ENCODE peak calls at places on chromosomes 1 and 21, in five cellular contexts. F, M, N, Y and D are unnamed samples. For H3K4me1, the result is how much of the 10 kb centered on the place peaks cover.

GRCh38 chr21:45580576-45581321 is 38.5 kb upstream of the SLC19A1 start:
- DNase-seq in N (no peak), F (no peak), Y (no peak), M (no peak), D (no peak)

GRCh38 chr1:90718411-90719320 is 1.6 kb upstream of the BARHL2 start:
- DNase-seq in M (no peak), F (no peak), Y (no peak), N (no peak), D (peak)

GRCh38 chr1:91335607-91336006 is 69.0 kb downstream of the HFM1 start:
- DNase-seq in F (no peak), N (no peak), Y (no peak), M (no peak), D (no peak)

GRCh38 chr21:45014747-45015468 is 59.5 kb upstream of the ADARB1 start:
- DNase-seq in Y (no peak), F (no peak), M (no peak), N (no peak), D (no peak)

GRCh38 chr1:156241311-156241811 is 623 bp upstream of the BGLAP start:
- DNase-seq in M (no peak), N (no peak), F (no peak), Y (no peak), D (no peak)

GRCh38 chr1:41533731-41534080 is 49.2 kb upstream of the EDN2 start:
- DNase-seq in M (no peak), N (no peak), F (no peak), Y (no peak), D (no peak)

GRCh38 chr1:178066904-178067531 is 26.9 kb upstream of the RASAL2 start:
- DNase-seq in N (no peak), Y (no peak), M (no peak), F (no peak), D (no peak)

GRCh38 chr1:87291107-87291506 is 37.6 kb upstream of the LMO4 start:
- DNase-seq in M (no peak), Y (no peak), N (no peak), F (no peak), D (no peak)

GRCh38 chr1:11562664-11563063 is 83.7 kb downstream of the DISP3 start:
- DNase-seq in F (no peak), N (no peak), M (no peak), Y (no peak), D (no peak)

GRCh38 chr1:5597991-5598823 is 394.0 kb downstream of the NPHP4 start:
- DNase-seq in F (peak), N (no peak), M (no peak), Y (peak), D (peak)

GRCh38 chr1:236815941-236816340 is 20.8 kb downstream of the MTR start:
- DNase-seq in Y (no peak), M (no peak), N (no peak), F (no peak), D (no peak)

GRCh38 chr1:245172026-245172425 is 17.2 kb downstream of the KIF26B start:
- DNase-seq in M (no peak), Y (no peak), F (no peak), N (no peak), D (no peak)

GRCh38 chr1:200029035-200029623 is 1.6 kb downstream of the NR5A2 start:
- DNase-seq in Y (no peak), M (no peak), N (peak), F (peak), D (no peak)

GRCh38 chr21:22711636-22712035 is 1713.4 kb downstream of the NCAM2 start:
- DNase-seq in F (no peak), Y (no peak), M (no peak), N (no peak), D (no peak)

GRCh38 chr21:45640888-45641479 is 2.5 kb upstream of the PCBP3 start:
- DNase-seq in N (peak), F (no peak), Y (no peak), M (no peak), D (peak)

GRCh38 chr21:38942617-38943245 is 137.0 kb downstream of the ETS2 start:
- DNase-seq in M (no peak), Y (no peak), F (no peak), N (no peak), D (no peak)

GRCh38 chr21:36913247-36914169 is 53.0 kb downstream of the HLCS start:
- DNase-seq in M (no peak), N (no peak), Y (no peak), F (no peak), D (no peak)

GRCh38 chr21:36908260-36908908 is 58.1 kb downstream of the HLCS start:
- DNase-seq in N (no peak), F (no peak), Y (no peak), M (no peak), D (no peak)

GRCh38 chr21:36909423-36909822 is 57.0 kb downstream of the HLCS start:
- DNase-seq in N (no peak), M (no peak), Y (no peak), F (no peak), D (no peak)

GRCh38 chr21:36909901-36910561 is 56.4 kb downstream of the HLCS start:
- DNase-seq in M (no peak), F (no peak), Y (no peak), N (no peak), D (no peak)

GRCh38 chr21:36910581-36911307 is 55.7 kb downstream of the HLCS start:
- DNase-seq in N (peak), F (no peak), Y (no peak), M (no peak), D (no peak)
- H3K27ac ChIP-seq in N (no peak), F (no peak), Y (no peak), M (no peak), D (no peak)

GRCh38 chr1:13803546-13804239 is 103.7 kb downstream of the PRDM2 start:
- DNase-seq in N (no peak), M (no peak), Y (no peak), F (no peak), D (no peak)

GRCh38 chr1:13799502-13800283 is 99.7 kb downstream of the PRDM2 start:
- DNase-seq in N (no peak), M (no peak), Y (no peak), F (no peak), D (no peak)

GRCh38 chr1:13801711-13802486 is 101.9 kb downstream of the PRDM2 start:
- DNase-seq in M (no peak), Y (no peak), N (no peak), F (peak), D (no peak)

GRCh38 chr1:13802782-13803545 is 103.0 kb downstream of the PRDM2 start:
- DNase-seq in M (no peak), Y (no peak), N (no peak), F (no peak), D (no peak)

DNA sequence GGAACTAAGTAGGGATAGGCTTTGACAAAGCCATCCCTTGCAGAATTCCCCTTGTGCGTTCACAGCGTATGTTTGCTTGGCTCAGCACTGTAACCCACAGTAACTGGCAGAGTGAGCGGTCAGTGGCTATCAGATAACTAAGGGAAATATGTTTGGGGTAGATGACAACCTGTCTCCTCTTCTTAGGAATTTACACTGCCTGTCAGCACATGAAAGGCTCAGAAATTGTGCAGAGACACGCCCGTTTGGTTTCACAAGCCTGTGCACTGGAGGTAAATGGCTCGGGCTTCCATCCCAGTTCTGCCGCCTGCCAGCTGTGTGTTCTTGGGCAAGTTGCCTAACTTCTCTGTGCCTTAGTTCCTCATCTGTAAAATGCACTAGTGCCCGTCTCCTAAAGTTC is 101.2 kb downstream of the PRDM2 start:
- DNase-seq in F (peak), M (no peak), Y (no peak), N (no peak), D (no peak)
- H3K4me1 ChIP-seq in F (under half), M (under half), Y (under half), N (under half), D (under half)

GRCh38 chr1:207581496-207582168 is 63.3 kb upstream of the CR1L start:
- DNase-seq in F (no peak), M (no peak), Y (no peak), N (no peak), D (no peak)

GRCh38 chr1:207579436-207579799 is 65.5 kb upstream of the CR1L start:
- DNase-seq in M (no peak), Y (no peak), F (peak), N (no peak), D (no peak)

GRCh38 chr1:207578796-207579435 is 66.0 kb upstream of the CR1L start:
- DNase-seq in F (no peak), M (no peak), Y (no peak), N (no peak), D (no peak)
- H3K27ac ChIP-seq in F (no peak), M (no peak), Y (no peak), N (no peak), D (no peak)

GRCh38 chr1:31576201-31576669 is at the start of gene TINAGL1:
- DNase-seq in N (peak), Y (no peak), M (no peak), F (peak), D (no peak)
- H3K4me1 ChIP-seq in N (half or more), Y (under half), M (under half), F (under half), D (half or more)

GRCh38 chr1:111198836-111199235 is 1.6 kb downstream of the DENND2D start:
- DNase-seq in F (no peak), N (no peak), Y (no peak), M (no peak), D (no peak)

GRCh38 chr1:111199329-111199728 is 1.1 kb downstream of the DENND2D start:
- DNase-seq in M (no peak), F (no peak), Y (no peak), N (no peak), D (peak)

GRCh38 chr1:111201275-111202090 is 1.0 kb upstream of the DENND2D start:
- DNase-seq in Y (no peak), M (no peak), F (no peak), N (no peak), D (peak)

GRCh38 chr1:111200802-111201161 is 336 bp upstream of the DENND2D start:
- DNase-seq in N (no peak), F (no peak), Y (no peak), M (no peak), D (no peak)

DNA sequence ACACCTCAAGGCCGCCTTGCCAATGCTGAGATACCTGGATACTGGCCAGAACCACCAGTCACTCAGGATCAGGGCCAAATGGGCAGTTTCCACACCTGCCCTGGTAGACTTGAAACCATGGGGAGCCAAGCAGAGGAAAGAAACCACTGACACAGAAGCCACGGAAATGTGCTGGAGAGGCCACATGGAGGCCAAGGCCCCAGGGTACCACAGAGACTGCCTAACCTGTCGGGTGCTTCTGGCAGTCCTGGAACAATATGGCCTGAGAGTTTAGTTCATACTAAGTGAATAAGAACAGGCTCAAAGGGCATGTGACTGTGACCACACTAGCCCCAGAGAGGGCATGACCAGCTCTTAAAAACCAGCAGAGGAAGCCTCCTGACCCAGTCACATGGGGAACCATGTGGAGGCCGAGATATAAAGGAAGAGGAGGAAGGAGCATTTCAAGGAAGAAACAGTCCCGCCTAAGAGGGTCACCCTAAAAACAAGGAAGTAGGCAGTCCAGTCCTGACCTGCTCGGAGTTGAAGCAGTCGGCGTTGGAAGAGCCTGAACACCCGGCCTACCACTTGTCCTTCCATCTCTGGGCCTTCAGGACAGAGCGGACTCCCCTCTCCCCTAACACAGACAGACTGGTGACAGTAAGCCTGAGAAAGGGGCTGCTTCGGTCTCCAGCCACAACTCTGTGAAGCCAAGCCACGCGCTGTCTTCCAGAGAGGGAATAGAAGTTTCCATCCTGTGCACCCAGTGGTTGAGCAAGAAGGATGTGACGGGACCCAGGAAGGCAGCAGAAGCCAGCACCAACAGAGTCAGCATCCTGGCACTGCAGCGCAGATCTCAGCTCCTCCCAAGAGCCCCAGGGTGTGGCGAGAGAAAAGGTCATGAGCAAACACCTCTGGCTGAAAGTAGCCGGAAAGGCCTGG is at the start of gene DENND2D:
- DNase-seq in F (no peak), M (peak), N (peak), Y (peak), D (peak)
- H3K27ac ChIP-seq in F (no peak), M (peak), N (no peak), Y (no peak), D (peak)

DNA sequence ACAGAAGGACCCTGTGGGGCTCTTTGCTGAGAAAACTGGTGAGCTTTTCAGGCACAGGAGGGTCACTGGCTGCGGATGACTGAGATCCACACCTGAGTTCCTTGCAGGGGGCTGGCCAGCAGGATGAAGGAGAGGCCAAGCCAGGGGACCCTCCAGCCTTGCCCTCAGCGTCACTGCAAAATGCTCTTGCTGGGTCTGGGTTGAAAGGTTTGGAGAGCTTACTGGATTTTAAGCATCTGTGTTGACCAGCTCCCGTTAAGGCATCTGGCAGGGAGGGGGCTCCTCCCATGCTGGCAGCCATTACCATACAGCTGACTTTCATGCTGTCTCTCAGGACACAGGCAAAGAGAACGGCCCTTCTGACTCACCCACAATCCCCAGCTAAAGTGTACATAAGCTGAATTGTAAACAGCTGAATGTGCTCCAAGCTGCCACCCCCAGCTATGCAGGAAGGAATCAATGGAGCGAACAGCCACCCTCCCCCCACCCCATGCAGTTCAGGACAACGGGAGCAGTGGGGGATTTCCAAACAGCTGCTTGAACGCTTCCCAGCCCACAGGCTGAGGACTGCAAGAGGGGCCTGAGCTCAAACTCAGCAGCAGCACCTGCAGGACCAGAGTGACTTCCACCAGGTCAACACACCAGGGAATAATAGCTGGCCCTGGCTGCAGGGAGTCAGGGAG is 21.3 kb upstream of the A3GALT2 start:
- DNase-seq in F (peak), N (peak), Y (peak), M (no peak), D (peak)
- H3K4me1 ChIP-seq in F (under half), N (half or more), Y (half or more), M (under half), D (half or more)

DNA sequence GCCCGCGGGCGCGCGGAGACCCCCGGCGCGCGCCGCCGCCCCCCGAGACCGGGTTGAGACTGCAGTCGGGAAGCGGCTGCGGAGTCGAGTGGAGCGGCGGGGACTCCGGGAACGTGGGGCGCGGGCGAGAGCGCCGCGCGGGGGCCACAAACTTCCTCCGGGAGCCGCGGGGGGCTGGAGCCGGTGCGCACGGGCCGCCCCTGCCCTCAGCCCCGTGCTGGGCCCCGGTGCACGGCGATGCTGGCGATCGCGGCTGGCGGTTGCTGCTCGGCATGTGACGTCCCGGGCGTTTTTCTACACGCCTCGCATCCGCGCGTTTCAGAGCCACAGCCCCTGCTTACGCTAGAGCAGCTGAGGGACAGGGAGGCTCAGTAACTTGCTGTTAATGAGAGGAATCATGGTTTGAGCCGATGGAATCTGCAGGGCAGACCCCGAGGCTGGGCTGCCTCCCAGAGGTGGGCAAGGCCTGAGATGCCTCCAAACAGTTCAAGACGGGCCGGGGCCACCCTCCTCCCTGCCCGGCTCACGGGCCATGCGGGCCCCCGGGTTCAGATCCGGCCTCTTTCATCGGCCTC is 520 bp downstream of the TMEM201 start:
- DNase-seq in F (no peak), N (no peak), Y (no peak), M (peak), D (no peak)
- H3K27ac ChIP-seq in F (peak), N (peak), Y (peak), M (peak), D (peak)

DNA sequence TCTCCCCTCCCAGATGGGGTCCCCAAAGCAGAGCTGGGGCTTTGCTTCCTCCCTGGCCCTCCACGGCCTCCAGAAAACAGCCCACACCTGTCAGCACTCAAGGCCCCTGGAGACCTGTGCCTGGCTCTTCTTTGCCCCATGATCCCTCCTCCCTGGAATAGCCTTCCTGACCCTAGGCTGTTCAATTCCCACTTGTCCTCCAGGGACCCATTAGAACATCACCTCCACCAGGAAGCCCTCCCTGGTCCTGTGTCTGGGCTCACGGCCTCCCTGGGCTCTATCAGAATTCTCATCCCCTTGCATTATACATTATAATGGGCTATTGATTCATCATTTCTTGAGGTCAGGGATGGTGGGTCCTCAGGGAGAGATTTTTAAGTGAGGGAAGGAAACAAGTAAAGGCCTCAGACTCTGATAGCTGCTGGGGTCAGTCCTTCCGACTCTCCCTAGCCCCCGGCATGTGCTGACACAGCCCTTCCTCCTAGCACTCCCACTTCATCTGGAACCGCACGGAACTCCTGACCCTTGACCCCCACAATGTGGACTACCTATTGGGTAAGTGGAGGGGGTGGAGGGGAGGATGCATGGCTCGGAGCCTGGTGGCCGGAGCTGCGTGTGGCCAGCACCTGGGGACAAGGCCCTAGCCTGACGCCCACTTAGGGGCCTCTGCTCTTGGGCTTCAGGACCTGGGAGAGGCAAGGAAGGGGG is 60.8 kb downstream of the ALPL start:
- DNase-seq in Y (no peak), F (no peak), M (no peak), N (no peak), D (no peak)
- H3K4me1 ChIP-seq in Y (under half), F (under half), M (under half), N (under half), D (under half)